ENCODE peak calls at places on chromosome 2, in six cellular contexts. C is lower leg skin, H is sigmoid colon, R is astrocyte of the spinal cord, V is GM19239, I is fibroblast of mammary gland. E is an unnamed sample.

GRCh38 chr2:158618859-158619490 is 162.2 kb downstream of the PKP4 start:
- DNase-seq in R (peak; percentile 11), V (no peak), H (no peak), I (peak; percentile 11), C (no peak), E (no peak)

GRCh38 chr2:122028371-122029102 is 273.1 kb downstream of the TSN start:
- DNase-seq in H (no peak), R (peak; percentile 23), I (peak; percentile 58), V (no peak), C (no peak), E (no peak)

GRCh38 chr2:173644146-173644545 is 289.5 kb downstream of the CDCA7 start:
- DNase-seq in C (no peak), H (no peak), I (peak; percentile 70), R (peak; percentile 82), V (no peak), E (peak; percentile 39)

GRCh38 chr2:121272596-121272995 is 12.4 kb downstream of the TFCP2L1 start:
- DNase-seq in C (no peak), R (no peak), I (no peak), V (no peak), H (peak; percentile 7), E (no peak)

GRCh38 chr2:29079887-29080286 is 5.6 kb upstream of the PCARE start:
- DNase-seq in R (no peak), V (no peak), H (no peak), C (no peak), I (no peak), E (no peak)

GRCh38 chr2:224545884-224546644 is 39.1 kb downstream of the CUL3 start:
- DNase-seq in I (peak; percentile 64), H (no peak), C (no peak), V (no peak), R (peak; percentile 54), E (peak; percentile 17)

GRCh38 chr2:127101048-127101611 is 5.8 kb downstream of the BIN1 start:
- DNase-seq in V (no peak), C (no peak), R (no peak), I (no peak), H (peak; percentile 57), E (peak; percentile 36)

GRCh38 chr2:102059151-102059550 is 67.4 kb downstream of the IL1R2 start:
- DNase-seq in R (no peak), V (no peak), H (no peak), I (peak; percentile 63), C (no peak), E (no peak)

GRCh38 chr2:208359632-208359986 is 47.0 kb upstream of the PTH2R start:
- DNase-seq in C (no peak), V (no peak), H (no peak), R (no peak), I (no peak), E (no peak)

E was measured in myocyte.